ENCODE peak calls at places on chromosomes 6 and 20, in five cellular contexts. K, Y, C, V and I are unnamed samples.

GRCh38 chr6:144911322-144911721 is 626.2 kb downstream of the UTRN start:
- DNase-seq in V (no peak), K (no peak), Y (no peak), C (no peak), I (no peak)

GRCh38 chr6:16539086-16539931 is 222.0 kb downstream of the ATXN1 start:
- DNase-seq in Y (no peak), C (no peak), V (no peak), K (no peak), I (no peak)

GRCh38 chr6:12590901-12591300 is 125.7 kb upstream of the PHACTR1 start:
- DNase-seq in K (no peak), C (no peak), Y (no peak), V (no peak), I (no peak)

GRCh38 chr6:15287670-15288069 is 41.8 kb downstream of the JARID2 start:
- DNase-seq in V (no peak), Y (peak; percentile 30), C (no peak), K (no peak), I (no peak)

GRCh38 chr6:139473239-139473701 is 98.8 kb upstream of the CITED2 start:
- DNase-seq in K (no peak), C (peak; percentile 73), V (no peak), Y (peak; percentile 64), I (peak; percentile 34)

GRCh38 chr6:107976267-107976783 is 18.3 kb upstream of the SEC63 start:
- DNase-seq in Y (peak; percentile 77), C (no peak), K (no peak), V (no peak), I (peak; percentile 31)

GRCh38 chr6:35480176-35480575 is 12.0 kb downstream of the RPL10A start:
- DNase-seq in V (no peak), K (no peak), Y (no peak), C (no peak), I (no peak)

GRCh38 chr6:19354181-19354580 is 483.0 kb upstream of the ID4 start:
- DNase-seq in C (no peak), Y (no peak), V (no peak), K (no peak), I (no peak)

GRCh38 chr6:111589366-111589765 is 16.3 kb downstream of the TRAF3IP2 start:
- DNase-seq in Y (peak; percentile 74), C (no peak), K (no peak), V (no peak), I (no peak)

GRCh38 chr6:157822221-157823000 is 635 bp upstream of the SNX9 start:
- DNase-seq in V (peak; percentile 25), C (no peak), Y (no peak), K (no peak), I (peak; percentile 49)

GRCh38 chr6:156955494-156956183 is 178.5 kb downstream of the ARID1B start:
- DNase-seq in V (peak; percentile 69), C (no peak), Y (peak; percentile 85), K (peak; percentile 81), I (no peak)

GRCh38 chr6:25519856-25520255 is 132.2 kb upstream of the SCGN start:
- DNase-seq in K (no peak), Y (no peak), V (no peak), C (no peak), I (no peak)

GRCh38 chr6:127267742-127268588 is 1.3 kb downstream of the RNF146 start:
- DNase-seq in V (no peak), C (no peak), K (no peak), Y (no peak), I (peak; percentile 17)

GRCh38 chr6:137878070-137878809 is 11.2 kb downstream of the TNFAIP3 start:
- DNase-seq in Y (no peak), C (no peak), V (no peak), K (no peak), I (no peak)
- H3K4me1 ChIP-seq in Y (peaks cover 19% of the 10 kb centered on the region), C (no peaks in the 10 kb centered on the region), V (peaks cover 42% of the 10 kb centered on the region), K (peaks cover 11% of the 10 kb centered on the region), I (peaks cover 8% of the 10 kb centered on the region)

GRCh38 chr6:7631466-7631865 is 41.5 kb downstream of the SNRNP48 start:
- DNase-seq in C (no peak), Y (no peak), V (no peak), K (no peak), I (no peak)
- H3K4me3 ChIP-seq in C (no peak overlapping the region), Y (no peak overlapping the region), V (no peak overlapping the region), K (no peak overlapping the region), I (no peak overlapping the region)

GRCh38 chr20:57990396-57990987 is 238.0 kb downstream of the ANKRD60 start:
- DNase-seq in C (no peak), Y (no peak), K (no peak), V (no peak), I (no peak)
- H3K4me1 ChIP-seq in C (no peaks in the 10 kb centered on the region), Y (no peaks in the 10 kb centered on the region), K (no peaks in the 10 kb centered on the region), V (peaks cover 13% of the 10 kb centered on the region), I (peaks cover 5% of the 10 kb centered on the region)

DNA sequence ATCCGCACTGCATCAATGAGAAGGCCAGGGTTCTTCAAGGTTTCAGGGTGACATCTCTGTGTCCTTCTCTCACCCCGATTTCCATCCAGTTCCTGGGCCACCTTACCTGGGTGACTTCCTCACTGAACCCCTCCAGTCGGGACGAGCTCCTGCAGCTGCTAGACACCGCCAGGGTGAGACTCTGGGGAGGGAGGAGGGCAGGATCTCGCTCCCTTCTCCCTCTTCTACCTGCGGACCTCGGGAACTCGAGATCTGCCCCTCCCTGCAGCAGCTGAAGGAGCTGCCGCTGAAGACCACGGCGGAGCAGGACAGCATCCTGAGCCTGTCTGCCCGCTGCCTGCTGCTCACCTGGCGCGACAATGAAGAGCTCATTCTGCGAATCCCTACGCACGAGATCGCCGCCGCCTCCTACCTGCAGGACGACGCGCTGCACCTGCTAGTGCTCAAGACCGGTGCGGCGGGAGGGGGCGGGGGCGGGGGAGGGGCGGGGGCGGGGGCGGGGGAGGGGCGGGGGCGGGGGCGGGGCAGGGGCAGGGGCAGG is 7.5 kb downstream of the CCM2L start:
- DNase-seq in C (peak; percentile 95), K (peak; percentile 31), Y (no peak), V (no peak), I (no peak)
- H3K4me3 ChIP-seq in C (no peak overlapping the region), K (no peak overlapping the region), Y (no peak overlapping the region), V (no peak overlapping the region), I (no peak overlapping the region)

GRCh38 chr6:168380956-168381605 is 59.9 kb upstream of the SMOC2 start:
- DNase-seq in K (no peak), Y (no peak), V (no peak), C (no peak), I (no peak)
- H3K4me1 ChIP-seq in K (no peaks in the 10 kb centered on the region), Y (no peaks in the 10 kb centered on the region), V (peaks cover 4% of the 10 kb centered on the region), C (no peaks in the 10 kb centered on the region), I (peaks cover 6% of the 10 kb centered on the region)

DNA sequence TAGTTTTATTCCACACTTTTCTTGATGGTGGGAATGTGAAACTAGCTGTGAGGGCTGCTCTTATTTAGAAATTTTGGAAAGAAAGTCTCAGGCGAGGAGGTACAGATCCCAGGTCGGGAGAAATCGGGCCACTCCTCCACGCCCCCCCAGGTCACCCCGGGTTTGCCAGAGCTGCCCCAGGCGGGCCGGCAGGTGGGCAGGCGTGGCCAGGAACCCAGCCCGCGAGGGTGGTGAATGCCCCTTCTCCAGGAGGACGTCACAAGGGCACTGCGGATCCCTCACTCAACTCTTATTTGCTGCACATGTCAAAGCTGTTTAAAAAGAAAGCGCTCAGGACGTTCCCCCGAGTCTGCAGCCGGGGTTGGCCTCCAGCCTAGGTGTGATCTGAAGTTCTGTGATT is 60.5 kb upstream of the SLCO4A1 start:
- DNase-seq in Y (no peak), C (no peak), V (no peak), K (no peak), I (no peak)
- H3K4me3 ChIP-seq in Y (no peak overlapping the region), C (no peak overlapping the region), V (no peak overlapping the region), K (no peak overlapping the region), I (no peak overlapping the region)

DNA sequence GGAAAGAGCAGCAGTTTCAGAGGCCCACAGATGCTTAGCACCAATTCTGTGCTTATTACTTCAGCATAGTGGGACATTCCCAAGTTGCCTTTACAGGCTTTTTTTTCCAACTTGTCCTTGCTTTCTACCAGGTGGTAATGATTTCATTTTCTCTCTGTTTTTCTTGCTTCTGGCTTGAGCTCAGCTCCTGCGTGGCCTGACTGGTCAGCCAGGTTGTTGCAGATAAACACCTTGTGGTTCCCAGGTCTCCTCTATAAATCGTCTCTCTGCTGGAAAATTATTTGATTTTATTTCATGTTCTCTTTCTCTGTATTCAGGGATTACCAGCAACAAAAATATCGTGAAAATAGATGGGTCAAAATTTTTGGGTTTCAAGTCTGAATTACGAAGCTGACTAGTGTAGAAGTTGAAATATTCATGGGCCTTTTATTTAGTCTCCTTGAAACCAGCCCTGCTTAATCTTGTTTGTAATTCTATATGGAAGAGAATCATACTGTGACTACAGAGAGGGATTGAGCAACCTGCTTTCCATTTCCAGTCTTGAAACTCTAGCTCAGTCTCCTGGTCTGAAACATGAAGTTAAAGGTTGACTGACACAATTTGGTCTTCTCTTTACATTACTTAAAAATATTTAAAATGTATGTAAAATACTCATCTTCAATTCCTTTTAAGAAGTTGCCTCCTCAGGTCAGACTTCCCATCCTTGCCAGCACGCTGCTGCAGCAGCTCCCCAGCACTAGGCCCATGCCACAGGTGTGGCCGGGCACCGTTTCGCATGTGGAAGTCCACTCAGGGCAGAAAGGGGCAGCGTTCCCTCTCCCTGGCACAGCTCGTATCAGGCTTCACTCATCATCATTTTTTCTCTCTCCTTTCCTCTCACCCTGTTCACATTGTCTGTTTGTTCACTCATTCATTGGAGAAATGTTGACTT is 7.0 kb downstream of the DUSP22 start:
- DNase-seq in Y (no peak), K (no peak), C (no peak), V (no peak), I (no peak)
- H3K4me1 ChIP-seq in Y (peaks cover 6% of the 10 kb centered on the region), K (peaks cover 5% of the 10 kb centered on the region), C (no peaks in the 10 kb centered on the region), V (peaks cover 44% of the 10 kb centered on the region), I (no peaks in the 10 kb centered on the region)